ENCODE peak calls at places on chromosomes 13 and 19, in six cellular contexts. One of them, this sample, is unnamed.

GRCh38 chr13:83905641-83906040 is 23.4 kb upstream of the SLITRK1 start:
- DNase-seq in hepatic stellate cell: no peak
- DNase-seq in heart left ventricle: no peak
- DNase-seq in non-pigmented ciliary epithelial cell: no peak
- DNase-seq in memory B cell: no peak
- DNase-seq in substantia nigra: no peak
- DNase-seq in this sample: no peak

GRCh38 chr19:32339988-32340874 is 5.2 kb upstream of the ZNF507 start:
- DNase-seq in hepatic stellate cell: peak
- DNase-seq in heart left ventricle: peak
- DNase-seq in non-pigmented ciliary epithelial cell: no peak
- DNase-seq in memory B cell: peak
- DNase-seq in substantia nigra: peak
- DNase-seq in this sample: no peak

GRCh38 chr19:39325778-39326680 is 5.4 kb upstream of the LRFN1 start:
- DNase-seq in hepatic stellate cell: peak
- DNase-seq in heart left ventricle: no peak
- DNase-seq in non-pigmented ciliary epithelial cell: no peak
- DNase-seq in memory B cell: no peak
- DNase-seq in substantia nigra: no peak
- DNase-seq in this sample: no peak

GRCh38 chr13:106493569-106493968 is 41.9 kb downstream of the EFNB2 start:
- DNase-seq in hepatic stellate cell: no peak
- DNase-seq in heart left ventricle: no peak
- DNase-seq in non-pigmented ciliary epithelial cell: no peak
- DNase-seq in memory B cell: no peak
- DNase-seq in substantia nigra: no peak
- DNase-seq in this sample: no peak

GRCh38 chr13:36395280-36395679 is 37.0 kb upstream of the CCNA1 start:
- DNase-seq in hepatic stellate cell: peak
- DNase-seq in heart left ventricle: no peak
- DNase-seq in non-pigmented ciliary epithelial cell: no peak
- DNase-seq in memory B cell: no peak
- DNase-seq in substantia nigra: no peak
- DNase-seq in this sample: peak

GRCh38 chr13:39364797-39365468 is 238.1 kb downstream of the LHFPL6 start:
- DNase-seq in hepatic stellate cell: no peak
- DNase-seq in heart left ventricle: no peak
- DNase-seq in non-pigmented ciliary epithelial cell: peak
- DNase-seq in memory B cell: no peak
- DNase-seq in substantia nigra: no peak
- DNase-seq in this sample: no peak

GRCh38 chr19:49939721-49940481 is 10.6 kb upstream of the NUP62 start:
- DNase-seq in hepatic stellate cell: no peak
- DNase-seq in heart left ventricle: no peak
- DNase-seq in non-pigmented ciliary epithelial cell: no peak
- DNase-seq in memory B cell: no peak
- DNase-seq in substantia nigra: no peak
- DNase-seq in this sample: no peak

GRCh38 chr13:52599037-52599852 is 43.0 kb upstream of the HNRNPA1L2 start:
- DNase-seq in hepatic stellate cell: peak
- DNase-seq in heart left ventricle: peak
- DNase-seq in non-pigmented ciliary epithelial cell: peak
- DNase-seq in memory B cell: no peak
- DNase-seq in substantia nigra: no peak
- DNase-seq in this sample: peak

GRCh38 chr19:574658-575526 is 2.5 kb downstream of the BSG start:
- DNase-seq in hepatic stellate cell: no peak
- DNase-seq in heart left ventricle: peak
- DNase-seq in non-pigmented ciliary epithelial cell: no peak
- DNase-seq in memory B cell: peak
- DNase-seq in substantia nigra: peak
- DNase-seq in this sample: no peak

GRCh38 chr19:38204728-38205127 is 19.3 kb downstream of the DPF1 start:
- DNase-seq in hepatic stellate cell: no peak
- DNase-seq in heart left ventricle: no peak
- DNase-seq in non-pigmented ciliary epithelial cell: no peak
- DNase-seq in memory B cell: no peak
- DNase-seq in substantia nigra: no peak
- DNase-seq in this sample: no peak

GRCh38 chr13:90055121-90055520 is 1292.4 kb upstream of the MIR17HG start:
- DNase-seq in hepatic stellate cell: no peak
- DNase-seq in heart left ventricle: no peak
- DNase-seq in non-pigmented ciliary epithelial cell: peak
- DNase-seq in memory B cell: no peak
- DNase-seq in substantia nigra: no peak
- DNase-seq in this sample: peak

GRCh38 chr13:40189885-40190655 is 476.4 kb downstream of the FOXO1 start:
- DNase-seq in hepatic stellate cell: no peak
- DNase-seq in heart left ventricle: no peak
- DNase-seq in non-pigmented ciliary epithelial cell: no peak
- DNase-seq in memory B cell: no peak
- DNase-seq in substantia nigra: peak
- DNase-seq in this sample: no peak

GRCh38 chr19:7533925-7534480 is 1.5 kb upstream of the PNPLA6 start:
- DNase-seq in hepatic stellate cell: peak
- DNase-seq in heart left ventricle: peak
- DNase-seq in non-pigmented ciliary epithelial cell: no peak
- DNase-seq in memory B cell: peak
- DNase-seq in substantia nigra: peak
- DNase-seq in this sample: peak

GRCh38 chr19:36488816-36489138 is 584 bp downstream of the ZNF566 start:
- DNase-seq in hepatic stellate cell: no peak
- DNase-seq in heart left ventricle: peak
- DNase-seq in non-pigmented ciliary epithelial cell: no peak
- DNase-seq in memory B cell: no peak
- DNase-seq in substantia nigra: no peak
- DNase-seq in this sample: no peak

GRCh38 chr19:18940791-18941627 is at the start of gene HOMER3:
- DNase-seq in hepatic stellate cell: peak
- DNase-seq in heart left ventricle: peak
- DNase-seq in non-pigmented ciliary epithelial cell: no peak
- DNase-seq in memory B cell: peak
- DNase-seq in substantia nigra: peak
- DNase-seq in this sample: no peak

GRCh38 chr13:113981201-113981605 is 7.3 kb upstream of the C13orf46 start:
- DNase-seq in hepatic stellate cell: no peak
- DNase-seq in heart left ventricle: no peak
- DNase-seq in non-pigmented ciliary epithelial cell: no peak
- DNase-seq in memory B cell: no peak
- DNase-seq in substantia nigra: no peak
- DNase-seq in this sample: no peak

GRCh38 chr13:29583073-29583785 is 12.3 kb downstream of the SLC7A1 start:
- DNase-seq in hepatic stellate cell: peak
- DNase-seq in heart left ventricle: no peak
- DNase-seq in non-pigmented ciliary epithelial cell: no peak
- DNase-seq in memory B cell: no peak
- DNase-seq in substantia nigra: no peak
- DNase-seq in this sample: no peak

GRCh38 chr19:51020988-51021651 is 1.6 kb upstream of the KLK10 start:
- DNase-seq in hepatic stellate cell: peak
- DNase-seq in heart left ventricle: no peak
- DNase-seq in non-pigmented ciliary epithelial cell: peak
- DNase-seq in memory B cell: no peak
- DNase-seq in substantia nigra: no peak
- DNase-seq in this sample: no peak

GRCh38 chr19:2255982-2256685 is at the start of gene JSRP1:
- DNase-seq in hepatic stellate cell: no peak
- DNase-seq in heart left ventricle: no peak
- DNase-seq in non-pigmented ciliary epithelial cell: no peak
- DNase-seq in memory B cell: peak
- DNase-seq in substantia nigra: no peak
- DNase-seq in this sample: no peak

GRCh38 chr13:42494157-42494556 is 79.8 kb upstream of the TNFSF11 start:
- DNase-seq in hepatic stellate cell: no peak
- DNase-seq in heart left ventricle: no peak
- DNase-seq in non-pigmented ciliary epithelial cell: no peak
- DNase-seq in memory B cell: no peak
- DNase-seq in substantia nigra: no peak
- DNase-seq in this sample: peak

GRCh38 chr13:89726690-89727435 is 1620.6 kb upstream of the MIR17HG start:
- DNase-seq in hepatic stellate cell: no peak
- DNase-seq in heart left ventricle: no peak
- DNase-seq in non-pigmented ciliary epithelial cell: peak
- DNase-seq in memory B cell: no peak
- DNase-seq in substantia nigra: no peak
- DNase-seq in this sample: peak

GRCh38 chr13:71760226-71760591 is 106.8 kb downstream of the DACH1 start:
- DNase-seq in hepatic stellate cell: no peak
- DNase-seq in heart left ventricle: no peak
- DNase-seq in non-pigmented ciliary epithelial cell: no peak
- DNase-seq in memory B cell: no peak
- DNase-seq in substantia nigra: no peak
- DNase-seq in this sample: no peak